ENCODE peak calls at places on chromosomes 6 and 20, in four cellular contexts. H is spleen, N is neuronal stem cell, B is aorta. L is an unnamed sample.
A peak's percentile ranks its signal among the peaks of the same experiment; 100 is the strongest.

GRCh38 chr20:21133917-21134622 is 8.2 kb downstream of the KIZ start:
- DNase-seq in B (no peak), N (no peak), H (no peak), L (no peak)

GRCh38 chr6:32964776-32965175 is 3.6 kb upstream of the BRD2 start:
- DNase-seq in N (no peak), H (no peak), B (no peak), L (no peak)

GRCh38 chr20:52801628-52802006 is 170.5 kb upstream of the TSHZ2 start:
- DNase-seq in B (no peak), H (no peak), N (no peak), L (no peak)

GRCh38 chr6:144036064-144036873 is 28.2 kb upstream of the PLAGL1 start:
- DNase-seq in B (peak; percentile 63), H (peak; percentile 77), N (peak; percentile 9), L (no peak)

GRCh38 chr6:148146717-148147116 is 195.9 kb upstream of the SASH1 start:
- DNase-seq in B (no peak), H (no peak), N (no peak), L (no peak)

GRCh38 chr20:12927489-12927888 is 81.3 kb upstream of the SPTLC3 start:
- DNase-seq in N (no peak), H (no peak), B (no peak), L (no peak)

GRCh38 chr20:51696304-51697118 is 71.7 kb downstream of the ATP9A start:
- DNase-seq in H (no peak), N (no peak), B (no peak), L (peak; percentile 51)

GRCh38 chr20:44862286-44862685 is 23.2 kb upstream of the YWHAB start:
- DNase-seq in B (no peak), H (no peak), N (no peak), L (no peak)

GRCh38 chr20:43409041-43409913 is 48.4 kb upstream of the SRSF6 start:
- DNase-seq in B (no peak), N (peak; percentile 38), H (no peak), L (no peak)

GRCh38 chr6:16722616-16723015 is 38.6 kb downstream of the ATXN1 start:
- DNase-seq in N (no peak), B (no peak), H (no peak), L (no peak)
- H3K4me1 ChIP-seq in N (peaks cover 6% of the 10 kb centered on the region), B (no peaks in the 10 kb centered on the region), H (peaks cover 64% of the 10 kb centered on the region), L (peaks cover 14% of the 10 kb centered on the region)

GRCh38 chr6:7373739-7374138 is 15.8 kb downstream of the CAGE1 start:
- DNase-seq in H (no peak), N (no peak), B (no peak), L (no peak)
- H3K27ac ChIP-seq in H (no peak overlapping the region), N (no peak overlapping the region), B (no peak overlapping the region), L (no peak overlapping the region)

GRCh38 chr6:26104457-26105108 is 17.4 kb downstream of the HFE start:
- DNase-seq in B (no peak), N (no peak), H (peak; percentile 79), L (no peak)
- H3K4me3 ChIP-seq in B (peak overlapping the region; percentile 43), N (peak overlapping the region; percentile 80), H (peak overlapping the region; percentile 74), L (peak overlapping the region; percentile 50)

DNA sequence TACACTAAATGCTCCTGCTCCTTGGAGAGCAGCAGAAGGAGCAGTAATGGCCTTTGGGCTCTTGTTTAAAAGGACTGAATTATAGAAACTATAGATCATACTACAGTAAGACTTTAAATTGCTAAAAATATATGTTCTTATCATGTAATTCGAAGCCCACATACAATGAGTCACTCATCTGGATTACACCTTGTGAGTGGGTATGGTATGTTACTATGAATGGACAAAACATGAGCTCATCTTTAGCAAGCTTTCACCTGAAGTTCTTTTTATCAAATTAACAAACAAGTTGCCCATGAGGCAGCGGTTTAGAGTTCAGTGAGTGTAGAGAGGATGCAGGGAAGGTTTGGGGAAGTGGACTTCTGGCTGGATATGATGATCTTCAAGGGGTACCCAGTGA is 114.4 kb upstream of the CCN2 start:
- DNase-seq in N (no peak), B (no peak), H (no peak), L (no peak)
- H3K4me1 ChIP-seq in N (no peaks in the 10 kb centered on the region), B (peaks cover 3% of the 10 kb centered on the region), H (no peaks in the 10 kb centered on the region), L (peaks cover 7% of the 10 kb centered on the region)

GRCh38 chr6:13445744-13446115 is 41.7 kb downstream of the GFOD1 start:
- DNase-seq in H (no peak), B (no peak), N (no peak), L (no peak)
- H3K27ac ChIP-seq in H (peak overlapping the region; percentile 15), B (no peak overlapping the region), N (no peak overlapping the region), L (peak overlapping the region; percentile 69)

DNA sequence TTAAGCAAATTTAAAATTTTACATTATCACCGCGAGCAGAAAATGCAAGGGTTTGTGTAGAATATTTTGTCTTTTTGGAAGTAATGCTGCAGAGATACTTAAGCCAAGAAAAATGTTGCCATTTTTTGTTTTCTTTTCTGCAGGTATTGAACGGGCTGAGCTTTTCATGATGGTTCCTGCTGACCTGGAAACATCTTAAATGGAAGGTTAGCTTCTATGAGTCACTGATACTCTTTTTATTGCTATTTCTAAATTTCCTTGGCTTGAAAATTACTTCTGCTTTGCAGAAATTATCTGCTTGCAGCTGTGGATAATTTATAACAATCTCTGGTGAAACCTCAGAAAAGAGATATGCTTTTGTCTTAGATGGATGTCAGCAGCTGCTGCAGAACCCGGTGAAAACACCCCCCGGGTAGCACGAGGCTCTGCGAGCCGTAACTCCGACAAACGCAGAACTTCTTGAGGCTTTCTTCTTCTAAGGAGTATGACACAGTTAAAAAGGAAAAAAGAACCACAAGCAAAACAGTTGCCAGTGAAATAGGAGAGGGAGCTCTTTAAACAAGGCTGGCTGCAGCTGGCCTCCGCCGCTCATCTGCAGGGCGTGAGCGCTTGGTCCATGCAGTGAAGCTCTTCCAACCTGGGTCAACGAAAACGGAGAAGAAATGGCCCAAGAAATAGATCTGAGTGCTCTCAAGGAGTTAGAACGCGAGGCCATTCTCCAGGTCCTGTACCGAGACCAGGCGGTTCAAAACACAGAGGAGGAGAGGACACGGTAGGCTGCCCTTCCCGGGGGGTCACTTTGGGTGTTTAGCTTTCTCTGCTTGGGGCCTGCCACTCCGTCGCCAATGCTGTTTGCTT is 13.0 kb downstream of the SYTL3 start:
- DNase-seq in H (peak; percentile 68), B (no peak), N (no peak), L (peak; percentile 59)
- H3K4me3 ChIP-seq in H (no peak overlapping the region), B (no peak overlapping the region), N (no peak overlapping the region), L (peak overlapping the region; percentile 6)